ENCODE peak calls at places on chromosomes 13 and 19, in eight cellular contexts. One of them, this sample, is unnamed.
A peak's percentile ranks its signal among the peaks of the same experiment; 100 is the strongest.

GRCh38 chr19:27746691-27747380 is 1466.1 kb downstream of the UQCRFS1 start:
- DNase-seq in lower lobe of right lung: no peak
- DNase-seq in Peyer's patch: no peak
- DNase-seq in CD8-positive, alpha-beta T cell: no peak
- DNase-seq in IMR-90: peak; percentile 1
- DNase-seq in tibial nerve: no peak
- DNase-seq in heart right ventricle: peak; percentile 34
- DNase-seq in stomach: peak; percentile 39
- DNase-seq in this sample: peak; percentile 86

GRCh38 chr13:85283408-85283807 is 515.8 kb downstream of the SLITRK6 start:
- DNase-seq in heart right ventricle: no peak
- DNase-seq in tibial nerve: no peak
- DNase-seq in lower lobe of right lung: no peak
- DNase-seq in stomach: no peak
- DNase-seq in CD8-positive, alpha-beta T cell: no peak
- DNase-seq in IMR-90: no peak
- DNase-seq in Peyer's patch: no peak
- DNase-seq in this sample: no peak

GRCh38 chr19:19372656-19373416 is 32.6 kb upstream of the GATAD2A start:
- DNase-seq in tibial nerve: peak; percentile 25
- DNase-seq in CD8-positive, alpha-beta T cell: no peak
- DNase-seq in heart right ventricle: peak; percentile 80
- DNase-seq in lower lobe of right lung: peak; percentile 86
- DNase-seq in Peyer's patch: peak; percentile 63
- DNase-seq in stomach: peak; percentile 74
- DNase-seq in IMR-90: peak; percentile 45
- DNase-seq in this sample: no peak

GRCh38 chr13:98083507-98083906 is 59.4 kb upstream of the FARP1 start:
- DNase-seq in IMR-90: peak; percentile 98
- DNase-seq in Peyer's patch: no peak
- DNase-seq in lower lobe of right lung: no peak
- DNase-seq in stomach: no peak
- DNase-seq in CD8-positive, alpha-beta T cell: no peak
- DNase-seq in tibial nerve: no peak
- DNase-seq in heart right ventricle: no peak
- DNase-seq in this sample: no peak

GRCh38 chr19:4172861-4173473 is 9.4 kb downstream of the SIRT6 start:
- DNase-seq in stomach: peak; percentile 59
- DNase-seq in IMR-90: peak; percentile 14
- DNase-seq in CD8-positive, alpha-beta T cell: peak; percentile 46
- DNase-seq in lower lobe of right lung: peak; percentile 60
- DNase-seq in Peyer's patch: peak; percentile 21
- DNase-seq in tibial nerve: peak; percentile 21
- DNase-seq in heart right ventricle: peak; percentile 56
- DNase-seq in this sample: no peak

GRCh38 chr13:110548891-110549794 is 12.4 kb downstream of the RAB20 start:
- DNase-seq in Peyer's patch: no peak
- DNase-seq in IMR-90: no peak
- DNase-seq in CD8-positive, alpha-beta T cell: no peak
- DNase-seq in stomach: no peak
- DNase-seq in heart right ventricle: no peak
- DNase-seq in lower lobe of right lung: no peak
- DNase-seq in tibial nerve: no peak
- DNase-seq in this sample: no peak

GRCh38 chr13:49412749-49413148 is 31.1 kb downstream of the CAB39L start:
- DNase-seq in tibial nerve: no peak
- DNase-seq in IMR-90: no peak
- DNase-seq in heart right ventricle: no peak
- DNase-seq in lower lobe of right lung: no peak
- DNase-seq in CD8-positive, alpha-beta T cell: no peak
- DNase-seq in Peyer's patch: no peak
- DNase-seq in stomach: no peak
- DNase-seq in this sample: no peak

GRCh38 chr19:16014923-16015804 is 61.1 kb upstream of the TPM4 start:
- DNase-seq in lower lobe of right lung: no peak
- DNase-seq in heart right ventricle: no peak
- DNase-seq in IMR-90: no peak
- DNase-seq in CD8-positive, alpha-beta T cell: no peak
- DNase-seq in Peyer's patch: no peak
- DNase-seq in stomach: peak; percentile 24
- DNase-seq in tibial nerve: no peak
- DNase-seq in this sample: no peak

GRCh38 chr13:46896346-46897138 is at the start of gene HTR2A:
- DNase-seq in tibial nerve: no peak
- DNase-seq in stomach: peak; percentile 33
- DNase-seq in heart right ventricle: peak; percentile 10
- DNase-seq in CD8-positive, alpha-beta T cell: no peak
- DNase-seq in IMR-90: peak; percentile 17
- DNase-seq in Peyer's patch: peak; percentile 17
- DNase-seq in lower lobe of right lung: peak; percentile 58
- DNase-seq in this sample: no peak

GRCh38 chr19:5352229-5352763 is 11.7 kb upstream of the PTPRS start:
- DNase-seq in IMR-90: peak; percentile 15
- DNase-seq in lower lobe of right lung: no peak
- DNase-seq in stomach: no peak
- DNase-seq in tibial nerve: no peak
- DNase-seq in CD8-positive, alpha-beta T cell: no peak
- DNase-seq in heart right ventricle: no peak
- DNase-seq in Peyer's patch: no peak
- DNase-seq in this sample: no peak

GRCh38 chr13:55199132-55199531 is 1941.6 kb upstream of the PRR20A start:
- DNase-seq in heart right ventricle: no peak
- DNase-seq in tibial nerve: no peak
- DNase-seq in CD8-positive, alpha-beta T cell: no peak
- DNase-seq in Peyer's patch: no peak
- DNase-seq in lower lobe of right lung: no peak
- DNase-seq in IMR-90: no peak
- DNase-seq in stomach: no peak
- DNase-seq in this sample: no peak

GRCh38 chr13:108927615-108928014 is 298.2 kb downstream of the MYO16 start:
- DNase-seq in lower lobe of right lung: no peak
- DNase-seq in CD8-positive, alpha-beta T cell: no peak
- DNase-seq in stomach: no peak
- DNase-seq in Peyer's patch: no peak
- DNase-seq in heart right ventricle: no peak
- DNase-seq in tibial nerve: no peak
- DNase-seq in IMR-90: no peak
- DNase-seq in this sample: no peak

GRCh38 chr19:4861147-4861546 is 6.3 kb downstream of the PLIN3 start:
- DNase-seq in stomach: peak; percentile 58
- DNase-seq in heart right ventricle: no peak
- DNase-seq in Peyer's patch: no peak
- DNase-seq in lower lobe of right lung: no peak
- DNase-seq in CD8-positive, alpha-beta T cell: no peak
- DNase-seq in tibial nerve: no peak
- DNase-seq in IMR-90: no peak
- DNase-seq in this sample: no peak

GRCh38 chr13:28470286-28470685 is 24.6 kb downstream of the FLT1 start:
- DNase-seq in lower lobe of right lung: no peak
- DNase-seq in tibial nerve: no peak
- DNase-seq in IMR-90: no peak
- DNase-seq in CD8-positive, alpha-beta T cell: no peak
- DNase-seq in Peyer's patch: no peak
- DNase-seq in stomach: no peak
- DNase-seq in heart right ventricle: no peak
- DNase-seq in this sample: no peak

GRCh38 chr19:50500753-50501151 is 10.2 kb downstream of the JOSD2 start:
- DNase-seq in IMR-90: no peak
- DNase-seq in Peyer's patch: no peak
- DNase-seq in CD8-positive, alpha-beta T cell: no peak
- DNase-seq in stomach: no peak
- DNase-seq in lower lobe of right lung: peak; percentile 47
- DNase-seq in heart right ventricle: peak; percentile 86
- DNase-seq in tibial nerve: no peak
- DNase-seq in this sample: no peak

GRCh38 chr13:106302011-106302410 is 233.5 kb downstream of the EFNB2 start:
- DNase-seq in Peyer's patch: no peak
- DNase-seq in CD8-positive, alpha-beta T cell: no peak
- DNase-seq in tibial nerve: no peak
- DNase-seq in IMR-90: no peak
- DNase-seq in stomach: no peak
- DNase-seq in lower lobe of right lung: no peak
- DNase-seq in heart right ventricle: no peak
- DNase-seq in this sample: no peak

GRCh38 chr19:33678796-33679195 is 57.0 kb downstream of the CHST8 start:
- DNase-seq in tibial nerve: no peak
- DNase-seq in Peyer's patch: no peak
- DNase-seq in CD8-positive, alpha-beta T cell: no peak
- DNase-seq in IMR-90: no peak
- DNase-seq in lower lobe of right lung: no peak
- DNase-seq in stomach: no peak
- DNase-seq in heart right ventricle: no peak
- DNase-seq in this sample: no peak

GRCh38 chr19:6464070-6464873 is at the start of gene CRB3:
- DNase-seq in CD8-positive, alpha-beta T cell: peak; percentile 30
- DNase-seq in tibial nerve: no peak
- DNase-seq in lower lobe of right lung: peak; percentile 93
- DNase-seq in Peyer's patch: peak; percentile 68
- DNase-seq in stomach: peak; percentile 96
- DNase-seq in heart right ventricle: no peak
- DNase-seq in IMR-90: no peak
- DNase-seq in this sample: no peak

GRCh38 chr13:20461860-20462532 is 63.7 kb downstream of the CRYL1 start:
- DNase-seq in heart right ventricle: peak; percentile 79
- DNase-seq in tibial nerve: no peak
- DNase-seq in lower lobe of right lung: no peak
- DNase-seq in stomach: no peak
- DNase-seq in Peyer's patch: no peak
- DNase-seq in IMR-90: no peak
- DNase-seq in CD8-positive, alpha-beta T cell: no peak
- DNase-seq in this sample: peak; percentile 31

GRCh38 chr19:49081273-49081672 is 4.0 kb upstream of the SNRNP70 start:
- DNase-seq in stomach: no peak
- DNase-seq in IMR-90: no peak
- DNase-seq in lower lobe of right lung: no peak
- DNase-seq in tibial nerve: no peak
- DNase-seq in heart right ventricle: no peak
- DNase-seq in Peyer's patch: no peak
- DNase-seq in CD8-positive, alpha-beta T cell: no peak
- DNase-seq in this sample: no peak

GRCh38 chr19:49499030-49499670 is 2.9 kb downstream of the RPS11 start:
- DNase-seq in CD8-positive, alpha-beta T cell: no peak
- DNase-seq in IMR-90: no peak
- DNase-seq in Peyer's patch: no peak
- DNase-seq in lower lobe of right lung: no peak
- DNase-seq in tibial nerve: no peak
- DNase-seq in heart right ventricle: no peak
- DNase-seq in stomach: no peak
- DNase-seq in this sample: no peak

GRCh38 chr19:2186071-2186846 is 22.5 kb downstream of the DOT1L start:
- DNase-seq in stomach: peak; percentile 39
- DNase-seq in lower lobe of right lung: peak; percentile 83
- DNase-seq in tibial nerve: peak; percentile 78
- DNase-seq in heart right ventricle: peak; percentile 89
- DNase-seq in Peyer's patch: no peak
- DNase-seq in IMR-90: peak; percentile 95
- DNase-seq in CD8-positive, alpha-beta T cell: no peak
- DNase-seq in this sample: peak; percentile 95

GRCh38 chr19:8215783-8216182 is 6.6 kb downstream of the CERS4 start:
- DNase-seq in Peyer's patch: no peak
- DNase-seq in lower lobe of right lung: no peak
- DNase-seq in IMR-90: no peak
- DNase-seq in heart right ventricle: no peak
- DNase-seq in stomach: no peak
- DNase-seq in CD8-positive, alpha-beta T cell: no peak
- DNase-seq in tibial nerve: no peak
- DNase-seq in this sample: no peak
- H3K4me1 ChIP-seq in Peyer's patch: no peaks in the 10 kb centered on the region
- H3K4me1 ChIP-seq in lower lobe of right lung: peaks cover 12% of the 10 kb centered on the region
- H3K4me1 ChIP-seq in IMR-90: no peaks in the 10 kb centered on the region
- H3K4me1 ChIP-seq in heart right ventricle: no peaks in the 10 kb centered on the region
- H3K4me1 ChIP-seq in stomach: no peaks in the 10 kb centered on the region
- H3K4me1 ChIP-seq in CD8-positive, alpha-beta T cell: peaks cover 6% of the 10 kb centered on the region
- H3K4me1 ChIP-seq in tibial nerve: peaks cover under 1% of the 10 kb centered on the region
- H3K4me1 ChIP-seq in this sample: peaks cover 19% of the 10 kb centered on the region

GRCh38 chr19:39319098-39319891 is 1.4 kb downstream of the LRFN1 start:
- DNase-seq in IMR-90: no peak
- DNase-seq in CD8-positive, alpha-beta T cell: no peak
- DNase-seq in Peyer's patch: no peak
- DNase-seq in lower lobe of right lung: no peak
- DNase-seq in stomach: no peak
- DNase-seq in heart right ventricle: no peak
- DNase-seq in tibial nerve: no peak
- DNase-seq in this sample: no peak
- H3K27ac ChIP-seq in IMR-90: no peak overlapping the region
- H3K27ac ChIP-seq in CD8-positive, alpha-beta T cell: no peak overlapping the region
- H3K27ac ChIP-seq in Peyer's patch: no peak overlapping the region
- H3K27ac ChIP-seq in lower lobe of right lung: no peak overlapping the region
- H3K27ac ChIP-seq in stomach: no peak overlapping the region
- H3K27ac ChIP-seq in heart right ventricle: no peak overlapping the region
- H3K27ac ChIP-seq in tibial nerve: no peak overlapping the region
- H3K27ac ChIP-seq in this sample: no peak overlapping the region

GRCh38 chr13:21556051-21556450 is 47.9 kb downstream of the MICU2 start:
- DNase-seq in heart right ventricle: no peak
- DNase-seq in tibial nerve: no peak
- DNase-seq in stomach: no peak
- DNase-seq in CD8-positive, alpha-beta T cell: no peak
- DNase-seq in lower lobe of right lung: no peak
- DNase-seq in IMR-90: no peak
- DNase-seq in Peyer's patch: no peak
- DNase-seq in this sample: no peak

GRCh38 chr13:21557995-21558394 is 46.0 kb downstream of the MICU2 start:
- DNase-seq in tibial nerve: no peak
- DNase-seq in Peyer's patch: no peak
- DNase-seq in IMR-90: no peak
- DNase-seq in stomach: no peak
- DNase-seq in heart right ventricle: no peak
- DNase-seq in lower lobe of right lung: no peak
- DNase-seq in CD8-positive, alpha-beta T cell: no peak
- DNase-seq in this sample: no peak
- TF ChIP-seq CTCF in tibial nerve: no peak
- TF ChIP-seq CTCF in Peyer's patch: no peak
- TF ChIP-seq CTCF in IMR-90: peak; percentile 31
- TF ChIP-seq CTCF in stomach: no peak
- TF ChIP-seq CTCF in heart right ventricle: peak; percentile 36
- TF ChIP-seq CTCF in lower lobe of right lung: peak; percentile 32
- TF ChIP-seq CTCF in CD8-positive, alpha-beta T cell: peak; percentile 48
- TF ChIP-seq CTCF in this sample: no peak

DNA sequence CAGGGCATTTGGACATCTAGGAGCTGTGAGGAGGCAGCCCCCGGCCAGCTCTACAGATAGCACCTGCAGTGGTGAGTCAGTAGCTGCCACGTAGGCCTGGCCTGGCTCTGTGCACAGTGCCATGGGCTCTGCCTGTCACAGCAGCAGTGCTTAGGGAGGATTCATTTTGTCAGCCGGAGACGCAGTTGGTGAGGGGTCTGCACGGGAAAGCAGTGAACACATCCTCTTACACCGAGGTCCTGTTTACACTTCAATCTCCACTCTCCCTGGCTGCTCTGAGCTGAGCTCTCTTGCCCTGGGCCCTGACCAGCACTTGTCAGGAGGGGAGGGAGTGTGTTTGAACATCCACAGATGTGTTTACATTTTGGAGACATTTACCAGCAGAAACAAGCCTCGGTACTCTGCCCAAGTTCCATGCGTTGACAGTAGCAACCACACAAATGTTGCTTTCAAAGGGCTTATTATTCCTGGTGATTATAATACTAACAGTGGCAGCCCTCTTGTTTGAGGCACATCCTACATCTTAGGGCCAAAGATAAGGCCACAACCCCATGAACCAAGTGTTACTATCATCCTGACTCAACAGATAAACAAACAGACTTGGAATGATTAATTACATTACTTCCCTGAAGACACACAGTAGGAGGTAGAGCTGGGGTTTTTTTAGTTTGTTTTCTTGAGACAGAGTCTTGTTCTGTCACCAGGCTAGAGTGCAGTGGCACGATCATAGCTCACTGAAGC is 148.9 kb downstream of the USP12 start:
- DNase-seq in IMR-90: peak; percentile 89
- DNase-seq in tibial nerve: no peak
- DNase-seq in Peyer's patch: no peak
- DNase-seq in stomach: peak; percentile 49
- DNase-seq in lower lobe of right lung: no peak
- DNase-seq in heart right ventricle: no peak
- DNase-seq in CD8-positive, alpha-beta T cell: no peak
- DNase-seq in this sample: no peak
- H3K4me1 ChIP-seq in IMR-90: peaks cover 20% of the 10 kb centered on the region
- H3K4me1 ChIP-seq in tibial nerve: no peaks in the 10 kb centered on the region
- H3K4me1 ChIP-seq in Peyer's patch: no peaks in the 10 kb centered on the region
- H3K4me1 ChIP-seq in stomach: peaks cover 30% of the 10 kb centered on the region
- H3K4me1 ChIP-seq in lower lobe of right lung: peaks cover 23% of the 10 kb centered on the region
- H3K4me1 ChIP-seq in heart right ventricle: no peaks in the 10 kb centered on the region
- H3K4me1 ChIP-seq in CD8-positive, alpha-beta T cell: no peaks in the 10 kb centered on the region
- H3K4me1 ChIP-seq in this sample: no peaks in the 10 kb centered on the region